ENCODE peak calls at places on chromosomes 3 and 15, in seven cellular contexts. J, I, P, B, D, X and V are unnamed samples.

GRCh38 chr15:70526221-70526973 is 237.0 kb downstream of the UACA start:
- DNase-seq in J (no peak), I (no peak), P (no peak), B (no peak), D (no peak), X (peak; percentile 87), V (no peak)

GRCh38 chr3:178451799-178452198 is 84.4 kb upstream of the KCNMB2 start:
- DNase-seq in J (no peak), I (no peak), P (no peak), B (no peak), D (no peak), X (no peak), V (no peak)

GRCh38 chr3:23702198-23702597 is 103.6 kb upstream of the UBE2E1 start:
- DNase-seq in J (no peak), I (no peak), P (no peak), B (no peak), D (no peak), X (peak; percentile 15), V (no peak)

GRCh38 chr3:32667072-32667582 is 17.9 kb upstream of the CNOT10 start:
- DNase-seq in J (no peak), I (no peak), P (no peak), B (no peak), D (no peak), X (no peak), V (no peak)

GRCh38 chr3:132016061-132017041 is 18.5 kb downstream of the CPNE4 start:
- DNase-seq in J (no peak), I (no peak), P (no peak), B (no peak), D (no peak), X (peak; percentile 16), V (no peak)

GRCh38 chr3:192372627-192373026 is 354.7 kb downstream of the FGF12 start:
- DNase-seq in J (no peak), I (no peak), P (no peak), B (no peak), D (no peak), X (no peak), V (no peak)

GRCh38 chr3:25355034-25355898 is 72.8 kb upstream of the RARB start:
- DNase-seq in J (no peak), I (no peak), P (no peak), B (no peak), D (no peak), X (no peak), V (no peak)

GRCh38 chr15:64149424-64150235 is 1.9 kb upstream of the SNX22 start:
- DNase-seq in J (no peak), I (no peak), P (no peak), B (no peak), D (no peak), X (no peak), V (no peak)